ENCODE peak calls at places on chromosome 19, in five cellular contexts. One of them, this sample, is unnamed.

GRCh38 chr19:46626441-46626840 is 1.6 kb upstream of the PTGIR start:
- DNase-seq in DMS 273 treated with DMSO at 0.1 percent for 48 hours: no peak
- DNase-seq in activated CD4-positive, alpha-beta T cell treated with anti-CD3 and anti-CD28 coated beads, Interleukin-2, amount 50 U/mL, for 1 hour: no peak
- DNase-seq in cardiac muscle cell: no peak
- DNase-seq in ELR: no peak
- DNase-seq in this sample: no peak

GRCh38 chr19:38284422-38284821 is 19.6 kb upstream of the C19orf33 start:
- DNase-seq in DMS 273 treated with DMSO at 0.1 percent for 48 hours: no peak
- DNase-seq in cardiac muscle cell: no peak
- DNase-seq in ELR: no peak
- DNase-seq in activated CD4-positive, alpha-beta T cell treated with anti-CD3 and anti-CD28 coated beads, Interleukin-2, amount 50 U/mL, for 1 hour: no peak
- DNase-seq in this sample: no peak

GRCh38 chr19:5627395-5627904 is 4.6 kb downstream of the SAFB start:
- DNase-seq in cardiac muscle cell: no peak
- DNase-seq in activated CD4-positive, alpha-beta T cell treated with anti-CD3 and anti-CD28 coated beads, Interleukin-2, amount 50 U/mL, for 1 hour: no peak
- DNase-seq in ELR: peak
- DNase-seq in DMS 273 treated with DMSO at 0.1 percent for 48 hours: peak
- DNase-seq in this sample: no peak

GRCh38 chr19:33295621-33296472 is 6.5 kb downstream of the CEBPA start:
- DNase-seq in ELR: no peak
- DNase-seq in cardiac muscle cell: no peak
- DNase-seq in activated CD4-positive, alpha-beta T cell treated with anti-CD3 and anti-CD28 coated beads, Interleukin-2, amount 50 U/mL, for 1 hour: no peak
- DNase-seq in DMS 273 treated with DMSO at 0.1 percent for 48 hours: no peak
- DNase-seq in this sample: no peak

GRCh38 chr19:4967738-4968461 is 1.0 kb upstream of the KDM4B start:
- DNase-seq in ELR: peak
- DNase-seq in cardiac muscle cell: peak
- DNase-seq in activated CD4-positive, alpha-beta T cell treated with anti-CD3 and anti-CD28 coated beads, Interleukin-2, amount 50 U/mL, for 1 hour: no peak
- DNase-seq in DMS 273 treated with DMSO at 0.1 percent for 48 hours: no peak
- DNase-seq in this sample: no peak

GRCh38 chr19:16496613-16496983 is 404 bp downstream of the C19orf44 start:
- DNase-seq in cardiac muscle cell: peak
- DNase-seq in activated CD4-positive, alpha-beta T cell treated with anti-CD3 and anti-CD28 coated beads, Interleukin-2, amount 50 U/mL, for 1 hour: no peak
- DNase-seq in ELR: peak
- DNase-seq in DMS 273 treated with DMSO at 0.1 percent for 48 hours: no peak
- DNase-seq in this sample: no peak

GRCh38 chr19:4034048-4035017 is 26.8 kb downstream of the PIAS4 start:
- DNase-seq in activated CD4-positive, alpha-beta T cell treated with anti-CD3 and anti-CD28 coated beads, Interleukin-2, amount 50 U/mL, for 1 hour: no peak
- DNase-seq in cardiac muscle cell: no peak
- DNase-seq in ELR: no peak
- DNase-seq in DMS 273 treated with DMSO at 0.1 percent for 48 hours: no peak
- DNase-seq in this sample: no peak

GRCh38 chr19:30439271-30439750 is 67.1 kb downstream of the ZNF536 start:
- DNase-seq in cardiac muscle cell: no peak
- DNase-seq in activated CD4-positive, alpha-beta T cell treated with anti-CD3 and anti-CD28 coated beads, Interleukin-2, amount 50 U/mL, for 1 hour: no peak
- DNase-seq in ELR: no peak
- DNase-seq in DMS 273 treated with DMSO at 0.1 percent for 48 hours: no peak
- DNase-seq in this sample: no peak

GRCh38 chr19:3186891-3187661 is 1.3 kb downstream of the NCLN start:
- DNase-seq in cardiac muscle cell: no peak
- DNase-seq in activated CD4-positive, alpha-beta T cell treated with anti-CD3 and anti-CD28 coated beads, Interleukin-2, amount 50 U/mL, for 1 hour: no peak
- DNase-seq in DMS 273 treated with DMSO at 0.1 percent for 48 hours: no peak
- DNase-seq in ELR: peak
- DNase-seq in this sample: no peak

GRCh38 chr19:33373701-33374405 is at the start of gene CEBPG:
- DNase-seq in activated CD4-positive, alpha-beta T cell treated with anti-CD3 and anti-CD28 coated beads, Interleukin-2, amount 50 U/mL, for 1 hour: peak
- DNase-seq in ELR: peak
- DNase-seq in cardiac muscle cell: peak
- DNase-seq in DMS 273 treated with DMSO at 0.1 percent for 48 hours: no peak
- DNase-seq in this sample: peak

GRCh38 chr19:58150328-58150921 is at the start of gene ZNF329:
- DNase-seq in DMS 273 treated with DMSO at 0.1 percent for 48 hours: peak
- DNase-seq in activated CD4-positive, alpha-beta T cell treated with anti-CD3 and anti-CD28 coated beads, Interleukin-2, amount 50 U/mL, for 1 hour: peak
- DNase-seq in ELR: peak
- DNase-seq in cardiac muscle cell: peak
- DNase-seq in this sample: peak

GRCh38 chr19:27794444-27795042 is 1418.4 kb downstream of the UQCRFS1 start:
- DNase-seq in ELR: peak
- DNase-seq in activated CD4-positive, alpha-beta T cell treated with anti-CD3 and anti-CD28 coated beads, Interleukin-2, amount 50 U/mL, for 1 hour: no peak
- DNase-seq in cardiac muscle cell: peak
- DNase-seq in DMS 273 treated with DMSO at 0.1 percent for 48 hours: no peak
- DNase-seq in this sample: peak

GRCh38 chr19:10514211-10515145 is 2.8 kb downstream of the S1PR5 start:
- DNase-seq in activated CD4-positive, alpha-beta T cell treated with anti-CD3 and anti-CD28 coated beads, Interleukin-2, amount 50 U/mL, for 1 hour: peak
- DNase-seq in cardiac muscle cell: no peak
- DNase-seq in ELR: no peak
- DNase-seq in DMS 273 treated with DMSO at 0.1 percent for 48 hours: no peak
- DNase-seq in this sample: no peak

GRCh38 chr19:53328967-53329366 is 4.6 kb upstream of the ZNF845 start:
- DNase-seq in ELR: no peak
- DNase-seq in DMS 273 treated with DMSO at 0.1 percent for 48 hours: no peak
- DNase-seq in activated CD4-positive, alpha-beta T cell treated with anti-CD3 and anti-CD28 coated beads, Interleukin-2, amount 50 U/mL, for 1 hour: no peak
- DNase-seq in cardiac muscle cell: peak
- DNase-seq in this sample: peak

GRCh38 chr19:17656970-17657369 is 31.2 kb downstream of the UNC13A start:
- DNase-seq in ELR: no peak
- DNase-seq in cardiac muscle cell: no peak
- DNase-seq in activated CD4-positive, alpha-beta T cell treated with anti-CD3 and anti-CD28 coated beads, Interleukin-2, amount 50 U/mL, for 1 hour: no peak
- DNase-seq in DMS 273 treated with DMSO at 0.1 percent for 48 hours: no peak
- DNase-seq in this sample: no peak

GRCh38 chr19:54875506-54875905 is 1.5 kb downstream of the FCAR start:
- DNase-seq in ELR: no peak
- DNase-seq in cardiac muscle cell: no peak
- DNase-seq in DMS 273 treated with DMSO at 0.1 percent for 48 hours: no peak
- DNase-seq in activated CD4-positive, alpha-beta T cell treated with anti-CD3 and anti-CD28 coated beads, Interleukin-2, amount 50 U/mL, for 1 hour: no peak
- DNase-seq in this sample: no peak

GRCh38 chr19:12872941-12873890 is 8.0 kb downstream of the DNASE2 start:
- DNase-seq in cardiac muscle cell: peak
- DNase-seq in DMS 273 treated with DMSO at 0.1 percent for 48 hours: no peak
- DNase-seq in ELR: peak
- DNase-seq in activated CD4-positive, alpha-beta T cell treated with anti-CD3 and anti-CD28 coated beads, Interleukin-2, amount 50 U/mL, for 1 hour: peak
- DNase-seq in this sample: no peak

GRCh38 chr19:46478356-46478986 is 7.1 kb upstream of the PNMA8A start:
- DNase-seq in ELR: peak
- DNase-seq in activated CD4-positive, alpha-beta T cell treated with anti-CD3 and anti-CD28 coated beads, Interleukin-2, amount 50 U/mL, for 1 hour: no peak
- DNase-seq in cardiac muscle cell: peak
- DNase-seq in DMS 273 treated with DMSO at 0.1 percent for 48 hours: no peak
- DNase-seq in this sample: no peak

GRCh38 chr19:32566246-32566830 is 14.7 kb upstream of the PDCD5 start:
- DNase-seq in DMS 273 treated with DMSO at 0.1 percent for 48 hours: peak
- DNase-seq in ELR: peak
- DNase-seq in activated CD4-positive, alpha-beta T cell treated with anti-CD3 and anti-CD28 coated beads, Interleukin-2, amount 50 U/mL, for 1 hour: no peak
- DNase-seq in cardiac muscle cell: peak
- DNase-seq in this sample: peak

GRCh38 chr19:34794289-34794960 is 21.4 kb upstream of the ZNF599 start:
- DNase-seq in DMS 273 treated with DMSO at 0.1 percent for 48 hours: no peak
- DNase-seq in cardiac muscle cell: peak
- DNase-seq in ELR: no peak
- DNase-seq in activated CD4-positive, alpha-beta T cell treated with anti-CD3 and anti-CD28 coated beads, Interleukin-2, amount 50 U/mL, for 1 hour: no peak
- DNase-seq in this sample: peak

GRCh38 chr19:46520616-46521015 is 24.9 kb upstream of the PNMA8B start:
- DNase-seq in DMS 273 treated with DMSO at 0.1 percent for 48 hours: no peak
- DNase-seq in ELR: no peak
- DNase-seq in cardiac muscle cell: no peak
- DNase-seq in activated CD4-positive, alpha-beta T cell treated with anti-CD3 and anti-CD28 coated beads, Interleukin-2, amount 50 U/mL, for 1 hour: no peak
- DNase-seq in this sample: no peak

GRCh38 chr19:9673912-9674668 is 810 bp downstream of the ZNF562 start:
- DNase-seq in cardiac muscle cell: no peak
- DNase-seq in ELR: peak
- DNase-seq in DMS 273 treated with DMSO at 0.1 percent for 48 hours: no peak
- DNase-seq in activated CD4-positive, alpha-beta T cell treated with anti-CD3 and anti-CD28 coated beads, Interleukin-2, amount 50 U/mL, for 1 hour: no peak
- DNase-seq in this sample: no peak

This sample was measured in osteocyte.